ENCODE peak calls at places on chromosomes 13 and 19, in six cellular contexts. One of them, this sample, is unnamed.

GRCh38 chr13:94330552-94331071 is 148.9 kb downstream of the DCT start:
- DNase-seq in A549: no peak
- DNase-seq in Peyer's patch: no peak
- DNase-seq in esophagus squamous epithelium: no peak
- DNase-seq in gastrocnemius medialis: no peak
- DNase-seq in IMR-90: no peak
- DNase-seq in this sample: no peak

GRCh38 chr13:113770441-113770840 is 11.4 kb downstream of the TMEM255B start:
- DNase-seq in IMR-90: no peak
- DNase-seq in esophagus squamous epithelium: no peak
- DNase-seq in A549: no peak
- DNase-seq in gastrocnemius medialis: no peak
- DNase-seq in Peyer's patch: peak; percentile 27
- DNase-seq in this sample: no peak

GRCh38 chr13:80173224-80173623 is 167.7 kb downstream of the SPRY2 start:
- DNase-seq in Peyer's patch: no peak
- DNase-seq in IMR-90: no peak
- DNase-seq in esophagus squamous epithelium: no peak
- DNase-seq in A549: no peak
- DNase-seq in gastrocnemius medialis: peak; percentile 5
- DNase-seq in this sample: no peak

GRCh38 chr19:23440207-23440606 is 44.9 kb upstream of the ZNF91 start:
- DNase-seq in Peyer's patch: no peak
- DNase-seq in A549: peak; percentile 45
- DNase-seq in esophagus squamous epithelium: no peak
- DNase-seq in gastrocnemius medialis: no peak
- DNase-seq in IMR-90: no peak
- DNase-seq in this sample: no peak

GRCh38 chr13:94369862-94370491 is 109.5 kb downstream of the DCT start:
- DNase-seq in gastrocnemius medialis: peak; percentile 4
- DNase-seq in IMR-90: peak; percentile 56
- DNase-seq in A549: no peak
- DNase-seq in Peyer's patch: no peak
- DNase-seq in esophagus squamous epithelium: no peak
- DNase-seq in this sample: no peak

GRCh38 chr19:46719629-46720515 is 3.0 kb upstream of the PRKD2 start:
- DNase-seq in gastrocnemius medialis: no peak
- DNase-seq in Peyer's patch: no peak
- DNase-seq in IMR-90: no peak
- DNase-seq in A549: no peak
- DNase-seq in esophagus squamous epithelium: no peak
- DNase-seq in this sample: no peak

GRCh38 chr19:50759886-50760285 is 10.4 kb upstream of the GPR32 start:
- DNase-seq in esophagus squamous epithelium: no peak
- DNase-seq in A549: peak; percentile 72
- DNase-seq in gastrocnemius medialis: no peak
- DNase-seq in Peyer's patch: no peak
- DNase-seq in IMR-90: peak; percentile 32
- DNase-seq in this sample: no peak

GRCh38 chr19:15015946-15016542 is 33.2 kb upstream of the CASP14 start:
- DNase-seq in IMR-90: no peak
- DNase-seq in esophagus squamous epithelium: no peak
- DNase-seq in Peyer's patch: no peak
- DNase-seq in gastrocnemius medialis: no peak
- DNase-seq in A549: no peak
- DNase-seq in this sample: peak; percentile 39

GRCh38 chr19:51070334-51070886 is 5.5 kb upstream of the KLK13 start:
- DNase-seq in IMR-90: no peak
- DNase-seq in A549: no peak
- DNase-seq in esophagus squamous epithelium: no peak
- DNase-seq in gastrocnemius medialis: no peak
- DNase-seq in Peyer's patch: no peak
- DNase-seq in this sample: no peak

GRCh38 chr19:14059093-14059480 is 2.8 kb downstream of the PALM3 start:
- DNase-seq in A549: no peak
- DNase-seq in esophagus squamous epithelium: no peak
- DNase-seq in Peyer's patch: peak; percentile 61
- DNase-seq in IMR-90: no peak
- DNase-seq in gastrocnemius medialis: no peak
- DNase-seq in this sample: no peak

GRCh38 chr13:97403893-97404683 is 29.9 kb upstream of the RAP2A start:
- DNase-seq in gastrocnemius medialis: no peak
- DNase-seq in esophagus squamous epithelium: no peak
- DNase-seq in Peyer's patch: no peak
- DNase-seq in A549: no peak
- DNase-seq in IMR-90: peak; percentile 28
- DNase-seq in this sample: no peak

GRCh38 chr13:32142956-32143375 is 111.4 kb downstream of the FRY start:
- DNase-seq in Peyer's patch: no peak
- DNase-seq in gastrocnemius medialis: no peak
- DNase-seq in esophagus squamous epithelium: no peak
- DNase-seq in A549: peak; percentile 10
- DNase-seq in IMR-90: peak; percentile 52
- DNase-seq in this sample: no peak

GRCh38 chr19:54158812-54159351 is 639 bp downstream of the LENG1 start:
- DNase-seq in Peyer's patch: no peak
- DNase-seq in A549: no peak
- DNase-seq in gastrocnemius medialis: no peak
- DNase-seq in IMR-90: peak; percentile 12
- DNase-seq in esophagus squamous epithelium: no peak
- DNase-seq in this sample: no peak

GRCh38 chr13:110062077-110062776 is 244.7 kb downstream of the COL4A1 start:
- DNase-seq in A549: no peak
- DNase-seq in IMR-90: peak; percentile 20
- DNase-seq in Peyer's patch: no peak
- DNase-seq in esophagus squamous epithelium: no peak
- DNase-seq in gastrocnemius medialis: no peak
- DNase-seq in this sample: peak; percentile 33

GRCh38 chr13:25943081-25943480 is 108.7 kb downstream of the SHISA2 start:
- DNase-seq in IMR-90: no peak
- DNase-seq in A549: no peak
- DNase-seq in esophagus squamous epithelium: no peak
- DNase-seq in Peyer's patch: no peak
- DNase-seq in gastrocnemius medialis: no peak
- DNase-seq in this sample: no peak

GRCh38 chr13:29103036-29103800 is 283.1 kb downstream of the MTUS2 start:
- DNase-seq in A549: no peak
- DNase-seq in esophagus squamous epithelium: no peak
- DNase-seq in Peyer's patch: no peak
- DNase-seq in gastrocnemius medialis: no peak
- DNase-seq in IMR-90: no peak
- DNase-seq in this sample: no peak

GRCh38 chr13:35818577-35819165 is 312.5 kb downstream of the DCLK1 start:
- DNase-seq in esophagus squamous epithelium: no peak
- DNase-seq in IMR-90: peak; percentile 60
- DNase-seq in Peyer's patch: no peak
- DNase-seq in A549: peak; percentile 29
- DNase-seq in gastrocnemius medialis: no peak
- DNase-seq in this sample: peak; percentile 9

GRCh38 chr13:33058816-33059215 is 42.6 kb downstream of the KL start:
- DNase-seq in Peyer's patch: no peak
- DNase-seq in esophagus squamous epithelium: no peak
- DNase-seq in IMR-90: no peak
- DNase-seq in A549: no peak
- DNase-seq in gastrocnemius medialis: no peak
- DNase-seq in this sample: no peak

GRCh38 chr13:36298535-36299068 is 988 bp upstream of the CCDC169 start:
- DNase-seq in gastrocnemius medialis: no peak
- DNase-seq in esophagus squamous epithelium: no peak
- DNase-seq in IMR-90: no peak
- DNase-seq in Peyer's patch: no peak
- DNase-seq in A549: no peak
- DNase-seq in this sample: no peak

GRCh38 chr13:46339035-46339666 is 47.9 kb downstream of the RUBCNL start:
- DNase-seq in A549: no peak
- DNase-seq in Peyer's patch: peak; percentile 58
- DNase-seq in gastrocnemius medialis: peak; percentile 5
- DNase-seq in esophagus squamous epithelium: no peak
- DNase-seq in IMR-90: peak; percentile 12
- DNase-seq in this sample: no peak

GRCh38 chr19:35248310-35249145 is at the start of gene LSR:
- DNase-seq in A549: peak; percentile 61
- DNase-seq in IMR-90: no peak
- DNase-seq in esophagus squamous epithelium: no peak
- DNase-seq in gastrocnemius medialis: no peak
- DNase-seq in Peyer's patch: peak; percentile 96
- DNase-seq in this sample: no peak

GRCh38 chr13:21606781-21607180 is 2.8 kb upstream of the MICU2 start:
- DNase-seq in A549: no peak
- DNase-seq in IMR-90: no peak
- DNase-seq in Peyer's patch: no peak
- DNase-seq in gastrocnemius medialis: no peak
- DNase-seq in esophagus squamous epithelium: no peak
- DNase-seq in this sample: no peak

GRCh38 chr13:113656831-113657671 is 947 bp downstream of the ATP4B start:
- DNase-seq in esophagus squamous epithelium: no peak
- DNase-seq in IMR-90: no peak
- DNase-seq in gastrocnemius medialis: no peak
- DNase-seq in Peyer's patch: peak; percentile 41
- DNase-seq in A549: no peak
- DNase-seq in this sample: no peak

GRCh38 chr13:71873418-71874276 is 6.6 kb upstream of the DACH1 start:
- DNase-seq in IMR-90: no peak
- DNase-seq in Peyer's patch: no peak
- DNase-seq in esophagus squamous epithelium: no peak
- DNase-seq in gastrocnemius medialis: no peak
- DNase-seq in A549: no peak
- DNase-seq in this sample: no peak

GRCh38 chr19:30565680-30566079 is 193.5 kb downstream of the ZNF536 start:
- DNase-seq in esophagus squamous epithelium: no peak
- DNase-seq in Peyer's patch: no peak
- DNase-seq in IMR-90: no peak
- DNase-seq in gastrocnemius medialis: no peak
- DNase-seq in A549: no peak
- DNase-seq in this sample: no peak

GRCh38 chr13:47572375-47572774 is 428.7 kb downstream of the SUCLA2 start:
- DNase-seq in A549: no peak
- DNase-seq in IMR-90: no peak
- DNase-seq in Peyer's patch: no peak
- DNase-seq in esophagus squamous epithelium: no peak
- DNase-seq in gastrocnemius medialis: no peak
- DNase-seq in this sample: no peak
- TF ChIP-seq POLR2A in A549: no peak
- TF ChIP-seq POLR2A in IMR-90: no peak
- TF ChIP-seq POLR2A in Peyer's patch: no peak
- TF ChIP-seq POLR2A in esophagus squamous epithelium: no peak
- TF ChIP-seq POLR2A in gastrocnemius medialis: no peak
- TF ChIP-seq POLR2A in this sample: no peak

DNA sequence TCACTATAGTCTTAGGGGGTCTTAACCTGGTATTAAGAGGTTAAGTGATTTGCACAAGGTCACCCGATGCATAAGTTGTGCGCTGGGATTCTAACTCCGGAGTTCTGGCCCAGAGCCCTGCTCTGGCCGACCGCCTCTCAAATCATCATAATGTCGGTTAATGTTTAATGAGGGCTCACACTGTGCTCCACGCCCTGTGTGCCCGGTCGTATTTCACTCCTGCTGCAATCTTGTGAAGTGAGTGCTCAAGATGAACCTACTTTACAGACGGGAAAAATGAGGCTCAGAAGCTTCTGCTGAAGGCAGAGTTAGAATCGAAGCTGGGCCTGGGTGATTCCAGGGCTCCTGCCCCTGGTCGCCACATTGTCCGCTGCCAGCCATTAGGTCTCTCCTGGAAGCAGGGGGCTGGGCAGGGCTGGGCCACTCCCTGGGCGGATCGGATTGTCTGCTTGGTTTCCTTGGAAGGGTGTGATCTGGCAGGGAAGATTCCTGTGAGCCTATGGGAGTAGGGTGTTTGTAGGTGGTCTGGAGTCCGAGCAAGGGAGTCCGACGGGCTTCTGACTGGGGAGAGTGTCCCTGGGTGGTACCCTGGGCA is 1.1 kb downstream of the PAK4 start:
- DNase-seq in esophagus squamous epithelium: no peak
- DNase-seq in Peyer's patch: peak; percentile 86
- DNase-seq in IMR-90: no peak
- DNase-seq in gastrocnemius medialis: no peak
- DNase-seq in A549: peak; percentile 93
- DNase-seq in this sample: peak; percentile 53
- TF ChIP-seq POLR2A in esophagus squamous epithelium: no peak
- TF ChIP-seq POLR2A in Peyer's patch: peak; percentile 84
- TF ChIP-seq POLR2A in IMR-90: no peak
- TF ChIP-seq POLR2A in gastrocnemius medialis: no peak
- TF ChIP-seq POLR2A in A549: no peak
- TF ChIP-seq POLR2A in this sample: no peak

GRCh38 chr19:39074205-39074692 is 9.9 kb upstream of the ACP7 start:
- DNase-seq in gastrocnemius medialis: no peak
- DNase-seq in A549: peak; percentile 61
- DNase-seq in Peyer's patch: no peak
- DNase-seq in esophagus squamous epithelium: no peak
- DNase-seq in IMR-90: no peak
- DNase-seq in this sample: no peak
- TF ChIP-seq POLR2A in gastrocnemius medialis: no peak
- TF ChIP-seq POLR2A in A549: no peak
- TF ChIP-seq POLR2A in Peyer's patch: no peak
- TF ChIP-seq POLR2A in esophagus squamous epithelium: no peak
- TF ChIP-seq POLR2A in IMR-90: no peak
- TF ChIP-seq POLR2A in this sample: no peak

GRCh38 chr13:107553838-107554237 is 661.5 kb downstream of the LIG4 start:
- DNase-seq in esophagus squamous epithelium: no peak
- DNase-seq in Peyer's patch: no peak
- DNase-seq in A549: no peak
- DNase-seq in gastrocnemius medialis: no peak
- DNase-seq in IMR-90: peak; percentile 69
- DNase-seq in this sample: no peak
- TF ChIP-seq POLR2A in esophagus squamous epithelium: no peak
- TF ChIP-seq POLR2A in Peyer's patch: no peak
- TF ChIP-seq POLR2A in A549: no peak
- TF ChIP-seq POLR2A in gastrocnemius medialis: no peak
- TF ChIP-seq POLR2A in IMR-90: no peak
- TF ChIP-seq POLR2A in this sample: no peak

DNA sequence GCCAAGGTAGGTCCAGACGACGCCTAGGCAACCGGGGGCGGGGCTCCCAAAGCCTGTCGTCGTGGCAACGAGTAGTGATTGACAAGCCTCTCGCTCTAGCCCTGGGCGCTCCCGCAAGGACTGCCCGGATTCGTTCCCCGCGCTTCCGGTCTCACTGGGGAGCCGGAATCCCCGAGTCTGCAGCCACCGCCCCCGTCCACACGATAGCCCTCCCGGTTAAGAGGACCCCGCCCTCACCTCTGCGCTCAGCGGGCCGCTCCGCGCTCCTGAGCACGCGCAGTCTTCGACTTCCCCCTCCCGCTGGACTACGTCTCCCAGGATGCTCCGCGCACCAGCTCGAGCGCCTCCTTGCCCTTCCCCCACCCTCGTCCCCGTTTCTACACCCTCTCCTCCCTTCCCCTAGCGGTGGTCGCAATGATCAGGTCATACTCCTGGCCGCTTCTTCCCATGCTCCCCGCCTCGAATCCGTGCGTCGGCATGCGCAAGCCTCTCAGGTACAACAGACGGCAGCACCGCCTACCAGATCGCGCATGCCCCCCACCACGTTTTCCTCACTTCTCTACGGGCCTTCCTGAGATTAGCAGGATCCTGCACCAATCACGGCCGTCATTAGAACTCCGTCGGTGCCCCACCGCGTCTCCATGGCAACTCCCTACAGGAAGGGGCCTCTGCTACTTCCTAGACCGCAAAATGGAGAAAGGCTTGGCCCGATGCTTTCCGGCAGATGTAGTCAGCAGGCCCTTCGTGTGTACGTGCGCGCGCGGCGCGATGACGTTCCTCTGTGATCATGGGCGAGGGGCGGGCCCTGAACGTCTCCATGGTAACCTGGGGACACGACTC is at the start of gene MZF1:
- DNase-seq in gastrocnemius medialis: peak; percentile 100
- DNase-seq in IMR-90: peak; percentile 100
- DNase-seq in A549: peak; percentile 100
- DNase-seq in Peyer's patch: peak; percentile 100
- DNase-seq in esophagus squamous epithelium: no peak
- DNase-seq in this sample: peak; percentile 99
- TF ChIP-seq POLR2A in gastrocnemius medialis: peak; percentile 40
- TF ChIP-seq POLR2A in IMR-90: peak; percentile 74
- TF ChIP-seq POLR2A in A549: peak; percentile 57
- TF ChIP-seq POLR2A in Peyer's patch: no peak
- TF ChIP-seq POLR2A in esophagus squamous epithelium: no peak
- TF ChIP-seq POLR2A in this sample: peak; percentile 67